ENCODE peak calls at places on chromosomes 12 and 14, in eight cellular contexts. E is neural crest cell, C is astrocyte, O is fibroblast of the conjunctiva, G is head of caudate nucleus, D is AG08396, B is GOT3, J is H9. H is an unnamed sample.

GRCh38 chr12:8887285-8887715 is 27.0 kb upstream of the PHC1 start:
- DNase-seq in E (no peak), C (peak), O (no peak), G (no peak), D (no peak), B (no peak), J (no peak), H (no peak)

GRCh38 chr12:43891856-43892574 is 56.1 kb downstream of the TMEM117 start:
- DNase-seq in E (no peak), C (no peak), O (no peak), G (no peak), D (no peak), B (no peak), J (no peak), H (no peak)

GRCh38 chr12:46153267-46153872 is 115.5 kb downstream of the SLC38A1 start:
- DNase-seq in E (no peak), C (peak), O (peak), G (no peak), D (peak), B (no peak), J (no peak), H (peak)

GRCh38 chr12:19440019-19440858 is 947 bp downstream of the AEBP2 start:
- DNase-seq in E (peak), C (peak), O (peak), G (peak), D (peak), B (no peak), J (peak), H (peak)

GRCh38 chr14:20606190-20606901 is 15.2 kb upstream of the RNASE12 start:
- DNase-seq in E (no peak), C (no peak), O (no peak), G (peak), D (peak), B (no peak), J (peak), H (peak)

GRCh38 chr12:131209082-131210070 is 255.7 kb downstream of the ADGRD1 start:
- DNase-seq in E (no peak), C (no peak), O (no peak), G (peak), D (no peak), B (no peak), J (peak), H (no peak)

GRCh38 chr12:27382126-27382795 is 49.6 kb downstream of the BMAL2 start:
- DNase-seq in E (no peak), C (no peak), O (no peak), G (no peak), D (no peak), B (peak), J (no peak), H (no peak)

GRCh38 chr12:107461222-107461980 is 224.2 kb upstream of the PWP1 start:
- DNase-seq in E (no peak), C (peak), O (peak), G (no peak), D (peak), B (no peak), J (no peak), H (no peak)

GRCh38 chr12:58306266-58306995 is 365.1 kb downstream of the ATP23 start:
- DNase-seq in E (no peak), C (no peak), O (no peak), G (no peak), D (no peak), B (no peak), J (no peak), H (no peak)

GRCh38 chr14:22837059-22837749 is 819 bp downstream of the MMP14 start:
- DNase-seq in E (peak), C (no peak), O (no peak), G (peak), D (peak), B (no peak), J (no peak), H (no peak)

GRCh38 chr12:114339626-114340025 is 66.3 kb downstream of the TBX5 start:
- DNase-seq in E (no peak), C (peak), O (no peak), G (no peak), D (peak), B (no peak), J (no peak), H (no peak)

GRCh38 chr12:102808412-102808811 is 108.6 kb downstream of the PAH start:
- DNase-seq in E (no peak), C (no peak), O (no peak), G (no peak), D (no peak), B (no peak), J (no peak), H (no peak)

GRCh38 chr14:69999246-69999645 is 120.0 kb downstream of the SMOC1 start:
- DNase-seq in E (no peak), C (peak), O (peak), G (no peak), D (peak), B (no peak), J (no peak), H (no peak)

GRCh38 chr12:120751389-120751788 is 25.8 kb downstream of the ACADS start:
- DNase-seq in E (no peak), C (no peak), O (no peak), G (no peak), D (no peak), B (no peak), J (no peak), H (no peak)

GRCh38 chr14:105070760-105071137 is 5.5 kb upstream of the GPR132 start:
- DNase-seq in E (no peak), C (no peak), O (no peak), G (no peak), D (no peak), B (no peak), J (no peak), H (peak)

GRCh38 chr12:76451528-76451927 is 103.3 kb upstream of the BBS10 start:
- DNase-seq in E (no peak), C (no peak), O (no peak), G (no peak), D (no peak), B (no peak), J (no peak), H (no peak)

GRCh38 chr14:54567634-54568561 is 970 bp downstream of the SAMD4A start:
- DNase-seq in E (peak), C (peak), O (no peak), G (peak), D (peak), B (no peak), J (peak), H (peak)

GRCh38 chr12:106001819-106002218 is 136.9 kb downstream of the NUAK1 start:
- DNase-seq in E (no peak), C (no peak), O (no peak), G (no peak), D (no peak), B (no peak), J (no peak), H (no peak)

GRCh38 chr14:95402184-95402583 is 82.5 kb upstream of the CLMN start:
- DNase-seq in E (no peak), C (no peak), O (no peak), G (no peak), D (no peak), B (no peak), J (no peak), H (no peak)

GRCh38 chr12:132323171-132324010 is 6.0 kb downstream of the GALNT9 start:
- DNase-seq in E (no peak), C (no peak), O (no peak), G (no peak), D (no peak), B (no peak), J (no peak), H (no peak)

GRCh38 chr12:68963456-68963859 is 30.5 kb upstream of the CPM start:
- DNase-seq in E (no peak), C (no peak), O (no peak), G (no peak), D (no peak), B (no peak), J (no peak), H (no peak)

GRCh38 chr12:53867216-53868012 is 71.2 kb upstream of the HOXC13 start:
- DNase-seq in E (no peak), C (no peak), O (no peak), G (no peak), D (peak), B (no peak), J (peak), H (peak)

H was measured in PC-9.